ENCODE peak calls at places on chromosomes 11 and 22, in six cellular contexts. Z is lower leg skin, T is heart left ventricle, G is heart right ventricle, V is MG63, H is IMR-90. B is an unnamed sample.

GRCh38 chr11:17927643-17928343 is 85.1 kb downstream of the SERGEF start:
- DNase-seq in T (peak), Z (no peak), V (no peak), G (no peak), H (peak), B (peak)

GRCh38 chr22:37805878-37806277 is 1.9 kb upstream of the GCAT start:
- DNase-seq in G (no peak), H (no peak), T (no peak), Z (no peak), V (no peak), B (no peak)

GRCh38 chr11:47394322-47395224 is 13.8 kb upstream of the SLC39A13 start:
- DNase-seq in H (peak), Z (no peak), T (peak), V (no peak), G (peak), B (peak)

GRCh38 chr11:118274184-118274583 is 10.1 kb upstream of the MPZL2 start:
- DNase-seq in V (no peak), G (no peak), T (no peak), H (no peak), Z (no peak), B (peak)

GRCh38 chr11:10807629-10808552 is 835 bp downstream of the EIF4G2 start:
- DNase-seq in V (peak), T (peak), H (peak), Z (peak), G (peak), B (peak)

GRCh38 chr11:109668973-109669634 is 247.1 kb downstream of the C11orf87 start:
- DNase-seq in V (no peak), T (no peak), Z (no peak), G (no peak), H (peak), B (peak)

GRCh38 chr22:40668611-40669390 is 10.5 kb upstream of the MCHR1 start:
- DNase-seq in H (peak), T (no peak), Z (no peak), G (no peak), V (no peak), B (peak)

GRCh38 chr11:73426184-73426845 is 50.1 kb downstream of the RELT start:
- DNase-seq in Z (no peak), H (peak), G (no peak), V (no peak), T (no peak), B (peak)

GRCh38 chr22:18112440-18112839 is 1.8 kb downstream of the TUBA8 start:
- DNase-seq in Z (no peak), H (no peak), G (no peak), V (no peak), T (no peak), B (no peak)

GRCh38 chr11:95937358-95937757 is 13.5 kb upstream of the MTMR2 start:
- DNase-seq in H (no peak), G (no peak), T (no peak), V (no peak), Z (no peak), B (no peak)

GRCh38 chr11:118175031-118175531 is 1.4 kb downstream of the SCN2B start:
- DNase-seq in V (peak), G (no peak), T (no peak), Z (no peak), H (peak), B (no peak)

GRCh38 chr22:48679656-48680555 is 1147.8 kb downstream of the BRD1 start:
- DNase-seq in V (no peak), Z (no peak), T (no peak), H (no peak), G (no peak), B (no peak)

GRCh38 chr22:37186228-37186996 is 1.6 kb downstream of the C1QTNF6 start:
- DNase-seq in V (no peak), T (peak), H (peak), Z (no peak), G (no peak), B (peak)

GRCh38 chr11:57375490-57375889 is 5.5 kb downstream of the PRG3 start:
- DNase-seq in G (no peak), T (no peak), H (no peak), Z (no peak), V (no peak), B (no peak)

GRCh38 chr22:32986773-32987050 is 71.5 kb downstream of the SYN3 start:
- DNase-seq in G (no peak), Z (no peak), T (no peak), H (no peak), V (no peak), B (no peak)

GRCh38 chr11:96014234-96014633 is 90.3 kb upstream of the MTMR2 start:
- DNase-seq in T (no peak), G (no peak), H (peak), V (no peak), Z (no peak), B (peak)

DNA sequence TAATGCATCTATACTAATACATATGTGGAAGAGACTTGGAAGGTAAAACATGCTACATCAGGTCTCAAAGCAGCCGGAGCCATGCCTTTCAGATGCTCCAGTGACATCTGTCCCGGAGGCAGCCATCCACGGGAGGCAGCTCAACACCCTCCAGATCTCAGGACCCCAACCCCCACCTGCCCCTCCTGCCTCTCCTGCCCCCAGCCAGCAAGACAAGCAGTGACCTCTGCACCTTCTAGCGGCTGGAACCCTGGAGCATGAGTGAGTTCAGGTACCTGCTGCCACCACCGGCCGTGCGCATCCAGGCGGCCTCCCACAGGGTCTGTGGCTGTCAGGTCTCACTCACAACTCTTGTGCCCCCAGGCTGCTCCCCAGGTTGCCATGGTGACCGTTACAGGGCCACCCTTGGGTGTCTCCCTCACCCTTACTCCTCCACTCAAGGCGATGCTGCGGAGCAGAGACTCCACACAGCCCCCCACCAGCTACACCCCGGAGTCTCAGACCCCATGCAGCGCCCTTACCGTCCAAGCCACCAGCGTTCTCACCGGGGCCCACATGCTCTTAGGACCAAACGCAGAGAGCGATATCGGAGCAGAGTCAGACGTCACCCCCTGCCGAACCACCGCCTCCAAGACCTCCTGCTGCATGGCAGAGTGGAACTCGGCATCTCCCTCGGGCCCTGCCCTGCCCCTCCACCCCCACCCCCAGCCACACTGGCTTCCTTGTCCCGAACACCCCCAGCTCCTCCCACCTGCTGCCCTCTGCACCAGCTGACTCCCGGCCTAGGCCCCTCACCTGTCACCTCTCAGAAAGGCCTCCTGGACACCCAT is 34.7 kb downstream of the CERK start:
- DNase-seq in V (no peak), T (no peak), G (no peak), Z (no peak), H (no peak), B (no peak)
- H3K4me3 ChIP-seq in V (no peak), T (no peak), G (no peak), Z (no peak), H (no peak), B (no peak)

DNA sequence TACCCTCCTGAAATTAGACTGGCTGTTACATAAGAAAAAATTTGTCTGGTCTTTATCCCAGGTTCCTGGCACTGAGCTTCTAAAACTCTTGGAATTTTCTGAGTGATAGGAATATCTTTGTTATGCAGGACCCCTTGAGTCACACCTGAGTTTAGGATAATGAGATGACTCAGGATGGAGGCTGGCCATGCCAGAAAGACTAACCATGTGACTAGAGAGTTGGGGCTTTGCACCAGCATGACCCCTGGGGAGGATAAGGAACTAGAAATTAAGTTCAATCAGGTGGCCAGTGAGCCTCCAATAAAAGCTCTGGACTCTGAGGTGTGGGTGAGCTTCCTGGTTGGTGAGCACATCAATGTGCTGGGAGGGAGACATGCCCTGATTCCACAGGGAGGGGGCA is 88.1 kb downstream of the XRRA1 start:
- DNase-seq in G (no peak), V (no peak), T (no peak), H (no peak), Z (no peak), B (no peak)
- H3K4me3 ChIP-seq in G (no peak), V (no peak), T (no peak), H (no peak), Z (no peak), B (no peak)

GRCh38 chr22:39041908-39042307 is 1.2 kb downstream of the APOBEC3F start:
- DNase-seq in Z (no peak), G (no peak), H (no peak), V (no peak), T (no peak), B (no peak)
- H3K4me3 ChIP-seq in Z (no peak), G (no peak), H (no peak), V (no peak), T (peak), B (no peak)

GRCh38 chr11:64865286-64866172 is 12.9 kb downstream of the EHD1 start:
- DNase-seq in V (no peak), H (peak), Z (no peak), G (no peak), T (no peak), B (peak)
- H3K4me3 ChIP-seq in V (no peak), H (no peak), Z (no peak), G (peak), T (peak), B (no peak)

DNA sequence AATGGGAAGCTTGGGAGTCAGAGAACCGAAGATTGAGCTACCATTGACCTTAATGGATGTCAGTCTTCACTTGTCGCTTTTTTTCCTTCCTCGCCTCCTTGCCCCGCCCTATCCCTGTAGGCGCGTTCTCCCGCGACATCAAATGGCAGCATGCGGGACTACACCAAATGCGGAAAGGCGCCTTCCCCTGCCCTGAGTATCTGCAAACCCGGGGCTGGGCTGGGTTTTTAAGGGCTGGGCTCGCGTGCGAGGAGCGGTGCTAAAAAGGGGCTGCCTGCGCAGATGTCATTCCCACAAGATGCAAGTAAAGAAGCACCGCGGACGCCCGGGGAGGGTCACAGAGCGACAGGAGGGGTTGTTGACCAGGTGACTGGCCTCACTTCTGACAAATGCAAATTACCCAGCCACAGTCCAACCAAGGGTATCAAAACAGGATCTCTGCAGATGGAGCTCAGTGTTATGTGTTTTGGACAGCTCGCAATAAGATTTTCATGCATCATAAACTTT is 4.7 kb upstream of the FAM111B start:
- DNase-seq in Z (peak), H (peak), T (peak), V (peak), G (peak), B (peak)
- H3K4me3 ChIP-seq in Z (no peak), H (peak), T (peak), V (no peak), G (no peak), B (peak)

GRCh38 chr11:94638278-94638901 is 71.2 kb downstream of the PIWIL4 start:
- DNase-seq in V (no peak), Z (no peak), G (no peak), T (no peak), H (no peak), B (no peak)
- H3K4me3 ChIP-seq in V (no peak), Z (no peak), G (no peak), T (no peak), H (no peak), B (no peak)

GRCh38 chr11:64723907-64724862 is 1.2 kb upstream of the NRXN2 start:
- DNase-seq in G (no peak), Z (no peak), T (no peak), V (no peak), H (no peak), B (no peak)

GRCh38 chr11:64720640-64721358 is 2.2 kb downstream of the NRXN2 start:
- DNase-seq in G (no peak), T (no peak), H (no peak), Z (no peak), V (no peak), B (no peak)

GRCh38 chr11:64723117-64723906 is at the start of gene NRXN2:
- DNase-seq in T (peak), V (peak), G (peak), Z (peak), H (peak), B (peak)

GRCh38 chr11:64721359-64721699 is 1.7 kb downstream of the NRXN2 start:
- DNase-seq in G (no peak), V (no peak), Z (no peak), T (no peak), H (no peak), B (no peak)

GRCh38 chr11:64722141-64723050 is 601 bp downstream of the NRXN2 start:
- DNase-seq in G (no peak), T (no peak), V (no peak), H (no peak), Z (no peak), B (no peak)
- H3K4me3 ChIP-seq in G (no peak), T (no peak), V (no peak), H (no peak), Z (no peak), B (no peak)

B was measured in cardiac fibroblast.